ENCODE peak calls at places on chromosomes 13 and 19, in eight cellular contexts. L is NT2/D1; O is HepG2; H is breast epithelium; S is cardiac muscle cell; T is sigmoid colon; K is upper lobe of right lung; P is CD8-positive, alpha-beta memory T cell. V is an unnamed sample.
A peak's percentile ranks its signal among the peaks of the same experiment; 100 is the strongest.

GRCh38 chr13:42048625-42049453 is at the start of gene DGKH:
- DNase-seq in L (no peak), O (no peak), H (peak; percentile 84), S (peak; percentile 83), T (peak; percentile 92), K (peak; percentile 92), P (peak; percentile 67), V (peak; percentile 61)

GRCh38 chr13:30819136-30819875 is 84.0 kb downstream of the ALOX5AP start:
- DNase-seq in L (no peak), O (peak; percentile 50), H (no peak), S (no peak), T (peak; percentile 34), K (no peak), P (no peak), V (no peak)

GRCh38 chr19:2461751-2462634 is 5.2 kb upstream of the LMNB2 start:
- DNase-seq in L (no peak), O (no peak), H (no peak), S (peak; percentile 48), T (no peak), K (peak; percentile 79), P (peak; percentile 37), V (peak; percentile 43)

GRCh38 chr13:114017028-114017630 is 43.3 kb upstream of the C13orf46 start:
- DNase-seq in L (peak; percentile 20), O (no peak), H (no peak), S (no peak), T (no peak), K (no peak), P (no peak), V (no peak)

GRCh38 chr19:49946415-49946814 is 14.6 kb downstream of the SIGLEC11 start:
- DNase-seq in L (no peak), O (no peak), H (peak; percentile 24), S (no peak), T (no peak), K (no peak), P (no peak), V (no peak)

GRCh38 chr19:46958542-46958941 is 61.1 kb upstream of the NPAS1 start:
- DNase-seq in L (no peak), O (peak; percentile 44), H (no peak), S (no peak), T (no peak), K (no peak), P (no peak), V (no peak)

GRCh38 chr13:113110852-113111315 is 5.3 kb downstream of the F7 start:
- DNase-seq in L (no peak), O (no peak), H (peak; percentile 22), S (no peak), T (peak; percentile 33), K (no peak), P (no peak), V (peak; percentile 13)

GRCh38 chr19:40623403-40624239 is 22.5 kb downstream of the LTBP4 start:
- DNase-seq in L (peak; percentile 80), O (peak; percentile 43), H (no peak), S (peak; percentile 45), T (no peak), K (peak; percentile 77), P (no peak), V (no peak)

GRCh38 chr13:102978168-102978567 is 88.0 kb downstream of the SLC10A2 start:
- DNase-seq in L (no peak), O (no peak), H (no peak), S (no peak), T (no peak), K (no peak), P (no peak), V (no peak)

GRCh38 chr19:2428027-2428690 is 773 bp upstream of the TIMM13 start:
- DNase-seq in L (no peak), O (no peak), H (no peak), S (no peak), T (peak; percentile 84), K (peak; percentile 67), P (no peak), V (no peak)

GRCh38 chr13:95723428-95723827 is 46.5 kb downstream of the DNAJC3 start:
- DNase-seq in L (no peak), O (no peak), H (no peak), S (no peak), T (no peak), K (no peak), P (no peak), V (no peak)

GRCh38 chr13:99067160-99067985 is 89.5 kb upstream of the DOCK9 start:
- DNase-seq in L (no peak), O (peak; percentile 5), H (no peak), S (no peak), T (no peak), K (no peak), P (no peak), V (no peak)

GRCh38 chr13:33261426-33262068 is 24.0 kb downstream of the STARD13 start:
- DNase-seq in L (no peak), O (peak; percentile 83), H (no peak), S (no peak), T (no peak), K (no peak), P (no peak), V (no peak)

GRCh38 chr13:60162096-60162495 is 1.6 kb downstream of the DIAPH3 start:
- DNase-seq in L (no peak), O (no peak), H (no peak), S (no peak), T (no peak), K (no peak), P (no peak), V (no peak)

GRCh38 chr13:45180713-45181601 is 19.9 kb downstream of the KCTD4 start:
- DNase-seq in L (no peak), O (no peak), H (no peak), S (no peak), T (no peak), K (no peak), P (no peak), V (no peak)

GRCh38 chr19:55012294-55012693 is 25.8 kb downstream of the GP6 start:
- DNase-seq in L (no peak), O (no peak), H (no peak), S (no peak), T (no peak), K (no peak), P (no peak), V (no peak)

GRCh38 chr19:51002101-51002532 is 713 bp upstream of the KLK8 start:
- DNase-seq in L (no peak), O (no peak), H (no peak), S (no peak), T (peak; percentile 40), K (no peak), P (no peak), V (no peak)

GRCh38 chr13:98290261-98290660 is 113.2 kb upstream of the RNF113B start:
- DNase-seq in L (no peak), O (no peak), H (no peak), S (no peak), T (no peak), K (no peak), P (no peak), V (no peak)

GRCh38 chr19:40147693-40148347 is 43.4 kb upstream of the MAP3K10 start:
- DNase-seq in L (no peak), O (no peak), H (no peak), S (no peak), T (no peak), K (no peak), P (no peak), V (no peak)

GRCh38 chr13:37956536-37956935 is 87.0 kb upstream of the TRPC4 start:
- DNase-seq in L (no peak), O (no peak), H (no peak), S (no peak), T (no peak), K (no peak), P (no peak), V (no peak)

GRCh38 chr19:5772416-5772815 is 12.1 kb downstream of the PRR22 start:
- DNase-seq in L (no peak), O (no peak), H (no peak), S (no peak), T (no peak), K (no peak), P (no peak), V (no peak)

DNA sequence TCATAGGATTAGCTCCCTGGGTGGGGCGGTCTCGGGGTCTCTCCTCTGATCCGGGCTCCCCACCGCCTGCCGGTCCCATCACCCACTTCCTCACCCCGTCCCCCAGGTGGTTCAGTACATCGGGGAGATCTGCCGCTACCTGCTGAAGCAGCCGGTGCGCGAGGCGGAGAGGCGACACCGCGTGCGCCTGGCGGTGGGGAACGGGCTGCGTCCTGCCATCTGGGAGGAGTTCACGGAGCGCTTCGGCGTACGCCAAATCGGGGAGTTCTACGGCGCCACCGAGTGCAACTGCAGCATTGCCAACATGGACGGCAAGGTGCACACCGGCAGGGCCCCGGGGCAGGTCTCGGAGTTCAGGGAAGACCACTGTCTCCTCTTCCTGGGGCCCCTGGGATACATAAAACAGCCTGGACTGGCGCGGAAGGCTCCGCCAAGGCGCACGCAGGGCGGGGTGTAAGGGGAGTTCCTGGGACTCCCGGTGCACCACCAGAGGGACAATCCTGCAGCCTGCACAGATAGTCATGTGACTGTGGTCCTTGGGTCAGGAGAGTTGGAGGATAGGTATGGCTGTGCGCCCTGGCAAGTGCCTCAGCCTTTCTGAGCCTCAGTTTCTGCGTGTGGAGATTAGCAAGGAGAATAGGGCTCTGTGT is 14.2 kb upstream of the PGLS start:
- DNase-seq in L (no peak), O (no peak), H (no peak), S (no peak), T (no peak), K (no peak), P (no peak), V (no peak)
- H3K4me3 ChIP-seq in L (no peak overlapping the region), O (no peak overlapping the region), H (no peak overlapping the region), S (no peak overlapping the region), T (no peak overlapping the region), K (no peak overlapping the region), P (no peak overlapping the region), V (no peak overlapping the region)

GRCh38 chr13:107835339-107836018 is 379.9 kb downstream of the LIG4 start:
- DNase-seq in L (no peak), O (no peak), H (no peak), S (no peak), T (no peak), K (no peak), P (no peak), V (no peak)
- H3K4me1 ChIP-seq in L (no peaks in the 10 kb centered on the region), O (no peaks in the 10 kb centered on the region), H (no peaks in the 10 kb centered on the region), S (no peaks in the 10 kb centered on the region), T (no peaks in the 10 kb centered on the region), K (no peaks in the 10 kb centered on the region), P (no peaks in the 10 kb centered on the region), V (no peaks in the 10 kb centered on the region)

GRCh38 chr19:10163557-10163956 is 31.2 kb downstream of the DNMT1 start:
- DNase-seq in L (no peak), O (no peak), H (no peak), S (no peak), T (no peak), K (no peak), P (no peak), V (no peak)
- H3K36me3 ChIP-seq in L (peaks cover 98% of the 10 kb centered on the region), O (peaks cover 34% of the 10 kb centered on the region), H (peaks cover 9% of the 10 kb centered on the region), S (peaks cover 52% of the 10 kb centered on the region), T (no peaks in the 10 kb centered on the region), K (peaks cover 79% of the 10 kb centered on the region), P (peaks cover 36% of the 10 kb centered on the region), V (peaks cover 56% of the 10 kb centered on the region)

GRCh38 chr19:42370667-42371066 is 19.4 kb downstream of the CNFN start:
- DNase-seq in L (no peak), O (no peak), H (no peak), S (no peak), T (no peak), K (no peak), P (no peak), V (no peak)
- H3K4me3 ChIP-seq in L (no peak overlapping the region), O (no peak overlapping the region), H (no peak overlapping the region), S (no peak overlapping the region), T (no peak overlapping the region), K (no peak overlapping the region), P (no peak overlapping the region), V (no peak overlapping the region)

GRCh38 chr19:13057147-13057572 is 45.5 kb downstream of the LYL1 start:
- DNase-seq in L (no peak), O (peak; percentile 37), H (no peak), S (no peak), T (no peak), K (no peak), P (no peak), V (no peak)
- H3K4me1 ChIP-seq in L (peaks cover 58% of the 10 kb centered on the region), O (peaks cover 96% of the 10 kb centered on the region), H (peaks cover 78% of the 10 kb centered on the region), S (peaks cover 26% of the 10 kb centered on the region), T (peaks cover 100% of the 10 kb centered on the region), K (peaks cover 94% of the 10 kb centered on the region), P (peaks cover 16% of the 10 kb centered on the region), V (peaks cover 15% of the 10 kb centered on the region)